ENCODE peak calls at places on chromosomes 2 and 18, in ten cellular contexts. B, L, G, P, X, R, T, S, W and M are unnamed samples.

GRCh38 chr18:63043516-63043915 is 276.1 kb downstream of the BCL2 start:
- DNase-seq in B (no peak), L (no peak), G (peak), P (peak), X (peak), R (no peak), T (no peak), S (no peak), W (no peak), M (no peak)

GRCh38 chr2:216083464-216084279 is 2.0 kb downstream of the TMEM169 start:
- DNase-seq in B (no peak), L (peak), G (peak), P (no peak), X (peak), R (no peak), T (no peak), S (no peak), W (no peak), M (no peak)

GRCh38 chr2:176553685-176554106 is 284.5 kb downstream of the MTX2 start:
- DNase-seq in B (no peak), L (peak), G (peak), P (peak), X (peak), R (peak), T (peak), S (no peak), W (peak), M (peak)

GRCh38 chr18:35231052-35231451 is 9.8 kb upstream of the ZNF397 start:
- DNase-seq in B (peak), L (peak), G (peak), P (peak), X (peak), R (peak), T (peak), S (no peak), W (peak), M (peak)

GRCh38 chr2:142112648-142113278 is 18.1 kb downstream of the LRP1B start:
- DNase-seq in B (peak), L (peak), G (peak), P (peak), X (peak), R (peak), T (no peak), S (no peak), W (no peak), M (no peak)

GRCh38 chr2:74414913-74415761 is 6.3 kb downstream of the C2orf81 start:
- DNase-seq in B (no peak), L (peak), G (peak), P (no peak), X (peak), R (no peak), T (peak), S (no peak), W (peak), M (no peak)

GRCh38 chr18:56034954-56035353 is 447.0 kb upstream of the TCF4 start:
- DNase-seq in B (no peak), L (no peak), G (no peak), P (no peak), X (no peak), R (no peak), T (no peak), S (no peak), W (no peak), M (no peak)

GRCh38 chr2:207166349-207167128 is 791 bp upstream of the KLF7 start:
- DNase-seq in B (peak), L (peak), G (peak), P (peak), X (peak), R (no peak), T (peak), S (peak), W (peak), M (peak)

GRCh38 chr18:23257686-23258565 is 122.6 kb downstream of the CABLES1 start:
- DNase-seq in B (no peak), L (no peak), G (peak), P (peak), X (peak), R (no peak), T (peak), S (no peak), W (no peak), M (no peak)

GRCh38 chr2:127225186-127225960 is 5.3 kb upstream of the CYP27C1 start:
- DNase-seq in B (peak), L (no peak), G (peak), P (peak), X (peak), R (no peak), T (no peak), S (no peak), W (no peak), M (peak)

GRCh38 chr18:50410894-50411293 is 36.0 kb downstream of the SKA1 start:
- DNase-seq in B (no peak), L (no peak), G (no peak), P (peak), X (peak), R (no peak), T (no peak), S (peak), W (no peak), M (no peak)

GRCh38 chr2:160940699-160941098 is 219.5 kb upstream of the TANK start:
- DNase-seq in B (no peak), L (peak), G (no peak), P (peak), X (peak), R (no peak), T (peak), S (no peak), W (no peak), M (no peak)

GRCh38 chr2:186862869-186863709 is 14.1 kb upstream of the ZSWIM2 start:
- DNase-seq in B (peak), L (no peak), G (peak), P (peak), X (peak), R (peak), T (no peak), S (no peak), W (no peak), M (peak)

GRCh38 chr18:35782926-35783325 is 189.6 kb upstream of the RMP24 start:
- DNase-seq in B (no peak), L (no peak), G (no peak), P (no peak), X (no peak), R (no peak), T (no peak), S (no peak), W (no peak), M (no peak)

GRCh38 chr2:71856709-71857525 is 290.7 kb downstream of the CYP26B1 start:
- DNase-seq in B (no peak), L (peak), G (no peak), P (no peak), X (no peak), R (peak), T (peak), S (no peak), W (no peak), M (peak)

GRCh38 chr18:59952283-59953007 is 52.6 kb downstream of the PMAIP1 start:
- DNase-seq in B (no peak), L (no peak), G (no peak), P (no peak), X (no peak), R (no peak), T (no peak), S (no peak), W (no peak), M (no peak)

GRCh38 chr2:151482310-151482709 is 72.6 kb downstream of the RIF1 start:
- DNase-seq in B (no peak), L (no peak), G (no peak), P (no peak), X (no peak), R (no peak), T (no peak), S (no peak), W (no peak), M (no peak)

GRCh38 chr2:9347411-9347853 is 75.9 kb downstream of the ITGB1BP1 start:
- DNase-seq in B (no peak), L (no peak), G (no peak), P (peak), X (peak), R (no peak), T (no peak), S (no peak), W (peak), M (no peak)

GRCh38 chr2:142165790-142166189 is 35.0 kb upstream of the LRP1B start:
- DNase-seq in B (peak), L (peak), G (peak), P (peak), X (peak), R (peak), T (no peak), S (peak), W (no peak), M (peak)

GRCh38 chr2:52220393-52220792 is 1188.5 kb upstream of the NRXN1 start:
- DNase-seq in B (no peak), L (no peak), G (no peak), P (no peak), X (peak), R (peak), T (no peak), S (no peak), W (no peak), M (no peak)

GRCh38 chr2:165898381-165898780 is 55.2 kb downstream of the TTC21B start:
- DNase-seq in B (no peak), L (no peak), G (peak), P (no peak), X (no peak), R (no peak), T (no peak), S (no peak), W (no peak), M (peak)

GRCh38 chr18:34222396-34223163 is 2.1 kb downstream of the NOL4 start:
- DNase-seq in B (no peak), L (peak), G (no peak), P (peak), X (peak), R (no peak), T (no peak), S (no peak), W (peak), M (no peak)

GRCh38 chr2:191272064-191272463 is 26.9 kb downstream of the MYO1B start:
- DNase-seq in B (no peak), L (no peak), G (no peak), P (no peak), X (no peak), R (no peak), T (no peak), S (no peak), W (no peak), M (no peak)

GRCh38 chr2:216392018-216392562 is 19.8 kb upstream of the MARCHF4 start:
- DNase-seq in B (no peak), L (no peak), G (no peak), P (no peak), X (no peak), R (no peak), T (no peak), S (no peak), W (no peak), M (no peak)

GRCh38 chr2:214450118-214450894 is 39.5 kb downstream of the VWC2L start:
- DNase-seq in B (no peak), L (no peak), G (no peak), P (no peak), X (no peak), R (no peak), T (no peak), S (no peak), W (no peak), M (no peak)